ENCODE peak calls at places on chromosomes 3 and 15, in four cellular contexts. One of them, this sample, is unnamed.

GRCh38 chr3:100992086-100993033 is 861 bp downstream of the ABI3BP start:
- DNase-seq in HFF-Myc: no peak
- DNase-seq in Panc1: no peak
- DNase-seq in GM20000: no peak
- DNase-seq in this sample: peak; percentile 34

GRCh38 chr3:123773681-123774431 is 110.3 kb downstream of the MYLK start:
- DNase-seq in HFF-Myc: peak; percentile 78
- DNase-seq in Panc1: no peak
- DNase-seq in GM20000: no peak
- DNase-seq in this sample: no peak

GRCh38 chr3:174495928-174496327 is 363.2 kb upstream of the NAALADL2 start:
- DNase-seq in GM20000: no peak
- DNase-seq in Panc1: no peak
- DNase-seq in HFF-Myc: no peak
- DNase-seq in this sample: no peak

GRCh38 chr3:111577798-111578685 is 17.1 kb downstream of the ZBED2 start:
- DNase-seq in HFF-Myc: peak; percentile 70
- DNase-seq in Panc1: no peak
- DNase-seq in GM20000: peak; percentile 45
- DNase-seq in this sample: peak; percentile 52

GRCh38 chr3:127814325-127814781 is 8.0 kb downstream of the MGLL start:
- DNase-seq in Panc1: no peak
- DNase-seq in HFF-Myc: no peak
- DNase-seq in GM20000: no peak
- DNase-seq in this sample: no peak

GRCh38 chr15:91040851-91041250 is 18.5 kb upstream of the VPS33B start:
- DNase-seq in HFF-Myc: no peak
- DNase-seq in GM20000: no peak
- DNase-seq in Panc1: no peak
- DNase-seq in this sample: no peak

GRCh38 chr3:186165331-186165730 is 56.4 kb upstream of the ETV5 start:
- DNase-seq in HFF-Myc: no peak
- DNase-seq in GM20000: no peak
- DNase-seq in Panc1: no peak
- DNase-seq in this sample: no peak

GRCh38 chr3:133930341-133930933 is 34.8 kb upstream of the RAB6B start:
- DNase-seq in Panc1: peak; percentile 25
- DNase-seq in GM20000: peak; percentile 52
- DNase-seq in HFF-Myc: no peak
- DNase-seq in this sample: peak; percentile 59

GRCh38 chr15:86830304-86830703 is 750.6 kb downstream of the AGBL1 start:
- DNase-seq in Panc1: no peak
- DNase-seq in GM20000: no peak
- DNase-seq in HFF-Myc: no peak
- DNase-seq in this sample: no peak

GRCh38 chr3:147038456-147038855 is 367.9 kb downstream of the ZIC4 start:
- DNase-seq in Panc1: no peak
- DNase-seq in GM20000: no peak
- DNase-seq in HFF-Myc: no peak
- DNase-seq in this sample: no peak

GRCh38 chr3:172853005-172853404 is 102.5 kb downstream of the ECT2 start:
- DNase-seq in Panc1: no peak
- DNase-seq in GM20000: no peak
- DNase-seq in HFF-Myc: no peak
- DNase-seq in this sample: no peak

GRCh38 chr3:113736548-113737089 is 9.4 kb downstream of the NAA50 start:
- DNase-seq in GM20000: peak; percentile 40
- DNase-seq in Panc1: no peak
- DNase-seq in HFF-Myc: peak; percentile 50
- DNase-seq in this sample: peak; percentile 77

GRCh38 chr15:29651476-29652072 is 170.7 kb downstream of the TJP1 start:
- DNase-seq in HFF-Myc: no peak
- DNase-seq in GM20000: no peak
- DNase-seq in Panc1: no peak
- DNase-seq in this sample: no peak

GRCh38 chr15:29652595-29652994 is 169.7 kb downstream of the TJP1 start:
- DNase-seq in HFF-Myc: no peak
- DNase-seq in GM20000: no peak
- DNase-seq in Panc1: no peak
- DNase-seq in this sample: no peak

GRCh38 chr15:29656636-29657475 is 165.4 kb downstream of the TJP1 start:
- DNase-seq in GM20000: no peak
- DNase-seq in HFF-Myc: no peak
- DNase-seq in Panc1: no peak
- DNase-seq in this sample: no peak
- TF ChIP-seq CTCF in GM20000: no peak
- TF ChIP-seq CTCF in HFF-Myc: no peak
- TF ChIP-seq CTCF in Panc1: peak; percentile 56
- TF ChIP-seq CTCF in this sample: no peak

GRCh38 chr3:180633722-180634121 is 31.8 kb downstream of the TTC14 start:
- DNase-seq in Panc1: no peak
- DNase-seq in HFF-Myc: no peak
- DNase-seq in GM20000: no peak
- DNase-seq in this sample: peak; percentile 13
- TF ChIP-seq CTCF in Panc1: no peak
- TF ChIP-seq CTCF in HFF-Myc: no peak
- TF ChIP-seq CTCF in GM20000: no peak
- TF ChIP-seq CTCF in this sample: peak; percentile 33

GRCh38 chr3:138114988-138115971 is at the start of gene DZIP1L:
- DNase-seq in HFF-Myc: no peak
- DNase-seq in GM20000: peak; percentile 81
- DNase-seq in Panc1: no peak
- DNase-seq in this sample: peak; percentile 43
- TF ChIP-seq CTCF in HFF-Myc: no peak
- TF ChIP-seq CTCF in GM20000: peak; percentile 63
- TF ChIP-seq CTCF in Panc1: peak; percentile 92
- TF ChIP-seq CTCF in this sample: peak; percentile 49

GRCh38 chr3:165622356-165622755 is 214.9 kb downstream of the BCHE start:
- DNase-seq in GM20000: no peak
- DNase-seq in HFF-Myc: no peak
- DNase-seq in Panc1: no peak
- DNase-seq in this sample: no peak
- TF ChIP-seq CTCF in GM20000: no peak
- TF ChIP-seq CTCF in HFF-Myc: no peak
- TF ChIP-seq CTCF in Panc1: peak; percentile 16
- TF ChIP-seq CTCF in this sample: no peak

GRCh38 chr3:126570103-126570541 is 11.4 kb upstream of the C3orf22 start:
- DNase-seq in GM20000: no peak
- DNase-seq in Panc1: no peak
- DNase-seq in HFF-Myc: no peak
- DNase-seq in this sample: no peak

GRCh38 chr3:126571078-126571477 is 12.3 kb upstream of the C3orf22 start:
- DNase-seq in HFF-Myc: no peak
- DNase-seq in GM20000: no peak
- DNase-seq in Panc1: no peak
- DNase-seq in this sample: no peak

GRCh38 chr3:126568776-126569342 is 10.1 kb upstream of the C3orf22 start:
- DNase-seq in HFF-Myc: no peak
- DNase-seq in Panc1: no peak
- DNase-seq in GM20000: no peak
- DNase-seq in this sample: no peak

GRCh38 chr3:126569390-126569975 is 10.8 kb upstream of the C3orf22 start:
- DNase-seq in GM20000: no peak
- DNase-seq in Panc1: no peak
- DNase-seq in HFF-Myc: no peak
- DNase-seq in this sample: no peak

DNA sequence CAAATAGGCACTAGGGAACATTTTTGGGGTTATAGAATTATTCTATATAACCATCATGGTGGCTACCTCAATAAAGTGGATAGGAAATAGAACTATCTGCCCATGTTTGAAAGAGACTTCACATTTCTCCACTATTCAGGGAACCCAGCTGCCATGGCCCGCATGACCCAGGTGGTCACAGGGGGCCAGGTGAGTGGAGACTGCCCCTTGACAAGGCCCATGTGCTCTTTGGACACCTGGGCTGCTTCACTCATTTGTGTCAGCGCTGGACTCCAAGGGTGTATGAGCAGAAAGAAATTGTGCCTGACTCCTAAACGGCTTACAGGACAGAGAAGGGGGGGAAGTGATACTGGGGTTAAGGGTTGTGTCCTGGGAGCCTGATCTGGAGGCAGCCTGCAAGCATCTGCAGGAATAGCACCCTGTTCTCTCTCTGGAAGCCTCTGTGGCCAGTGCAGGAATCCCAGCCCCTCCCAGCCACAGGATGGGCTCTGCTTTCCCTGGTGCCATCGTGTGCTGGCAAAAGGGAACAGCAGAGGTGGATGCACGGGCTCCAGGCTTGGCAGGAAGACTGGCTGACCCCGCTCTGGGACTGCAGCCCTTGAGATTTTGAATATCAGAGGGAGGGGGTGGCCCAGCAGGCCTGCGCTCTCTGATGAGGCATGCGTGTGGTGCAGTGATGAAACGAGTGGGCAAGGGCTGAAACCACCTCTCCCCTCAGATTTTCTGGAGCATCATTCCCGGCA is 9.1 kb upstream of the C3orf22 start:
- DNase-seq in Panc1: no peak
- DNase-seq in GM20000: no peak
- DNase-seq in HFF-Myc: no peak
- DNase-seq in this sample: no peak
- TF ChIP-seq CTCF in Panc1: peak; percentile 48
- TF ChIP-seq CTCF in GM20000: no peak
- TF ChIP-seq CTCF in HFF-Myc: no peak
- TF ChIP-seq CTCF in this sample: no peak

DNA sequence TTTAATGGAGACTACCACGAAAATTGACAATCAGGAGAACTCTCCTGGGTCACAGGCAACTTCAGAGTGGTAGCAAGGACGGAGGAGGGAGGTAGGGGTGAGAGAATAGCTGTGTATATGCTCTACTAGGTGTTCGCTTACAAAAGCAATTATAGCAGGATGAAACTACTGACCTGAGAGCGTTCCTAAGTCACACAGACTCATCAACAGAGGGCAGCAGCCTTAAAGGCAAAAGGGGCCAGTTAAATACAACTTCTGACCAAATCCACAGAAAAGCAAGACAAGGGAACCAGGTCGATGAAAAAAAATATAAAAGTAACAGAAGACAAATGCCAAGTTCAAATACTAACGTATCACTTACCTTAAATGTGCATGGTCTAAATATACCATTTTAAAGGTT is 894.6 kb downstream of the PLOD2 start:
- DNase-seq in Panc1: no peak
- DNase-seq in HFF-Myc: no peak
- DNase-seq in GM20000: no peak
- DNase-seq in this sample: peak; percentile 12
- TF ChIP-seq CTCF in Panc1: no peak
- TF ChIP-seq CTCF in HFF-Myc: no peak
- TF ChIP-seq CTCF in GM20000: no peak
- TF ChIP-seq CTCF in this sample: no peak

GRCh38 chr3:48464713-48465221 is 18.2 kb downstream of the ATRIP start:
- DNase-seq in Panc1: no peak
- DNase-seq in GM20000: no peak
- DNase-seq in HFF-Myc: no peak
- DNase-seq in this sample: no peak

GRCh38 chr3:48467110-48467454 is 20.5 kb downstream of the ATRIP start:
- DNase-seq in Panc1: no peak
- DNase-seq in GM20000: no peak
- DNase-seq in HFF-Myc: no peak
- DNase-seq in this sample: peak; percentile 37

GRCh38 chr3:48465237-48465530 is 18.6 kb downstream of the ATRIP start:
- DNase-seq in GM20000: no peak
- DNase-seq in HFF-Myc: no peak
- DNase-seq in Panc1: no peak
- DNase-seq in this sample: no peak

GRCh38 chr3:48466386-48467109 is 20.0 kb downstream of the ATRIP start:
- DNase-seq in GM20000: no peak
- DNase-seq in HFF-Myc: no peak
- DNase-seq in Panc1: no peak
- DNase-seq in this sample: peak; percentile 49

GRCh38 chr3:48465531-48466378 is 19.2 kb downstream of the ATRIP start:
- DNase-seq in HFF-Myc: peak; percentile 99
- DNase-seq in Panc1: peak; percentile 80
- DNase-seq in GM20000: peak; percentile 85
- DNase-seq in this sample: peak; percentile 91
- TF ChIP-seq CTCF in HFF-Myc: peak; percentile 57
- TF ChIP-seq CTCF in Panc1: peak; percentile 79
- TF ChIP-seq CTCF in GM20000: peak; percentile 49
- TF ChIP-seq CTCF in this sample: peak; percentile 45

GRCh38 chr3:47405820-47406761 is 25.3 kb downstream of the PTPN23 start:
- DNase-seq in HFF-Myc: no peak
- DNase-seq in Panc1: no peak
- DNase-seq in GM20000: no peak
- DNase-seq in this sample: no peak

GRCh38 chr3:47408839-47409229 is 28.0 kb downstream of the PTPN23 start:
- DNase-seq in Panc1: no peak
- DNase-seq in GM20000: no peak
- DNase-seq in HFF-Myc: no peak
- DNase-seq in this sample: no peak

GRCh38 chr3:47404955-47405790 is 24.4 kb downstream of the PTPN23 start:
- DNase-seq in HFF-Myc: no peak
- DNase-seq in Panc1: no peak
- DNase-seq in GM20000: no peak
- DNase-seq in this sample: no peak

GRCh38 chr3:47407896-47408838 is 27.3 kb downstream of the PTPN23 start:
- DNase-seq in Panc1: no peak
- DNase-seq in HFF-Myc: no peak
- DNase-seq in GM20000: no peak
- DNase-seq in this sample: no peak

DNA sequence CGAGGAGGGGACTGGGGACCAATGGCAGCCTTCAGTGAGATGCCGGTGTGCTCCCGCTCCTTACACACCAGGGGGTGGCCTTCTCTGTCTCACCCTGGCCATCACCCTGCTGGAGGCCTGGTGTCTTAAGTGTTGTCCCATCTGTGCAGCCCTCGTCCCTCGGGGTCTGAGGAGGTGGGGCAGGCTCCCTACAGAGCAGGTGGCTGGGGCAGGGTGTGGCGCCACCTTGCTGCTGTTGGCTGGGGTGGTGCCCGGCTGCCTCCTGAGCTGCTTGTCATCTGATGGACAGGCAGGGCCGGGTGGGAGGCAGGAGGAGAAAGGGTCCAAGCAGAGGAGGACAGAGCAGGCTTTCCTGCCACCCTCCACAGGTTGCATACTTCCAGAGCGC is 25.9 kb downstream of the PTPN23 start:
- DNase-seq in HFF-Myc: no peak
- DNase-seq in Panc1: no peak
- DNase-seq in GM20000: no peak
- DNase-seq in this sample: no peak
- TF ChIP-seq CTCF in HFF-Myc: no peak
- TF ChIP-seq CTCF in Panc1: no peak
- TF ChIP-seq CTCF in GM20000: no peak
- TF ChIP-seq CTCF in this sample: no peak

DNA sequence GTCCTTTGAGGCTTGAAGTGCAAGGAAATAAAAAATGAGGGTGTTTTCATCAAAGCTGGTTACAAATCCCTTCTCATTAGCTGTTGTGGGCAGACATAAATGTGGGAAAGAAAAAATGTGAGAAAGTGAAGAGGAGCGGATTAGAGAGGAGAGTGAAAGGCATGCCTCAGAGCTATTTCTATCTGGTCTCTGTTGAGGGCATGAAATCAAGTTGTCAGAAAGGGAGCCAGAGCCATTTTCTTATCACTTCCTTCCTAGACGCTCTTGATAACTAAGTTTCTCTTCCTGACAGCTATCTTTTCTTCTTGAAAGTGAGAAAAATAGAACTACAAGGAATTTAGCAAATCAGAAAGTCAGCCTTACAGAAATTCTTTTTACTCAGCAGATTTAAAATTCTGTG is 20.8 kb upstream of the CAPN3 start:
- DNase-seq in GM20000: no peak
- DNase-seq in Panc1: no peak
- DNase-seq in HFF-Myc: no peak
- DNase-seq in this sample: no peak
- TF ChIP-seq CTCF in GM20000: no peak
- TF ChIP-seq CTCF in Panc1: no peak
- TF ChIP-seq CTCF in HFF-Myc: no peak
- TF ChIP-seq CTCF in this sample: no peak

This sample was measured in GM12865.